ENCODE peak calls at places on chromosomes 5 and 9, in four cellular contexts. W is GM12878, F is upper lobe of left lung, O is HepG2. J is an unnamed sample.
A peak's percentile ranks its signal among the peaks of the same experiment; 100 is the strongest.

GRCh38 chr9:119005162-119005561 is 364.1 kb downstream of the BRINP1 start:
- ATAC-seq in F (no peak), O (no peak), W (no peak), J (no peak)

GRCh38 chr9:69637801-69638200 is 34.4 kb downstream of the APBA1 start:
- ATAC-seq in O (no peak), F (no peak), W (no peak), J (no peak)

GRCh38 chr5:177233206-177233605 is 70.3 kb downstream of the RAB24 start:
- ATAC-seq in W (no peak), O (no peak), F (no peak), J (no peak)

GRCh38 chr9:76424491-76424890 is 30.3 kb upstream of the RFK start:
- ATAC-seq in W (peak; percentile 57), F (no peak), O (no peak), J (no peak)

GRCh38 chr9:77759391-77759790 is 111.3 kb upstream of the GNA14 start:
- ATAC-seq in W (peak; percentile 29), O (peak; percentile 30), F (no peak), J (no peak)

GRCh38 chr9:35397216-35397698 is 92.7 kb upstream of the RUSC2 start:
- ATAC-seq in O (no peak), F (no peak), W (peak; percentile 64), J (no peak)

GRCh38 chr5:1793301-1793740 is 6.3 kb downstream of the MRPL36 start:
- ATAC-seq in F (no peak), W (peak; percentile 30), O (no peak), J (no peak)

GRCh38 chr9:78393932-78394331 is 97.0 kb downstream of the PSAT1 start:
- ATAC-seq in F (no peak), O (no peak), W (no peak), J (no peak)

GRCh38 chr9:90127923-90128322 is 514.7 kb downstream of the DIRAS2 start:
- ATAC-seq in W (no peak), O (no peak), F (no peak), J (no peak)

GRCh38 chr9:121559183-121559582 is 59.5 kb upstream of the GGTA1 start:
- ATAC-seq in W (peak; percentile 56), O (no peak), F (no peak), J (no peak)

GRCh38 chr9:98778711-98779530 is 17.4 kb downstream of the ANKS6 start:
- ATAC-seq in O (peak; percentile 97), F (peak; percentile 57), W (no peak), J (no peak)

GRCh38 chr5:39014544-39014943 is 59.7 kb downstream of the RICTOR start:
- ATAC-seq in W (no peak), O (no peak), F (no peak), J (peak; percentile 46)

GRCh38 chr5:146334074-146334533 is 4.5 kb upstream of the POU4F3 start:
- ATAC-seq in O (no peak), W (no peak), F (no peak), J (no peak)

GRCh38 chr5:143890475-143890874 is 78.5 kb downstream of the HMHB1 start:
- ATAC-seq in W (no peak), O (no peak), F (no peak), J (no peak)

GRCh38 chr5:56711191-56711590 is 104.2 kb upstream of the MAP3K1 start:
- ATAC-seq in O (no peak), F (no peak), W (peak; percentile 55), J (no peak)

GRCh38 chr5:163352531-163352930 is 84.9 kb upstream of the CCNG1 start:
- ATAC-seq in O (no peak), W (no peak), F (no peak), J (no peak)

DNA sequence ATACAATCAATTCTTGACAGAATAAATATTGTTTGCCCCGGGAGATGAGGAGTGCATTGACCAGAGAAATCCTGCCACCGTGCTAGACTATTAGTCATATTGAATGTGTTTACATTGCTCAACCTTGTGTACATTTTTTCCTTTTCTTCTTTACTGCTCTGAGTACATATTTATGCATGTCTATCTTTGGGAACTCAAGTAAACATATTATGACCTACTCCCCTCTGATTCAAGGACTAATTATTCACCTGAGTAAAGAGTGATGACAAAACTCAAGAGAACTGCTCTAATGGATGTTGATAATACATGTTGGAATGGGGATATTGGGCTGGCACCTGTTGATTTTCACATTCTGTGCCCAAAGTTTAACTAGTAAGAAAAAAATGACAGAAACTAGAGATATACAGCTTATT is 3.9 kb upstream of the SPINK1 start:
- ATAC-seq in F (no peak), O (peak; percentile 97), W (no peak), J (no peak)
- TF ChIP-seq EP300 in F (no peak), O (peak; percentile 95), W (no peak), J (no peak)

DNA sequence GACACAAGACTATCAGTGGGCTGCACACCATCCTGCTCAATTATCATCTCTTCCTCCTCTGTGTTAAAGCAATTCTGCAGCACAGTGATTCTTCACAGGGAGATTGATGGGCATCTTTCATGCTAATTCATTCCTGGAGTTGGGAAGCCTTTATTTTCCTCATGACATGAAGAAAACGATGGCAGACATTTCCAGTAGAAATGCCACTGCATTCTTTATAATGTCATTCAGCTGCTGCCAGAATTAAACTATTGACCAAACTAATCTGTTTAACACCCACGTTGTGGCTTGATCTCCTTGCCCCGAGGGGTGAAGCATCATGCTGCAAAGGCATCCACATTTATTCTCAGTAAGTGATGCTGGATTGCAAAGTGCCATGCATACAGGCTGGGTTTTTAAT is 273.0 kb downstream of the SPOCK1 start:
- ATAC-seq in W (no peak), O (no peak), F (no peak), J (no peak)
- H3K4me3 ChIP-seq in W (no peak overlapping the region), O (no peak overlapping the region), F (no peak overlapping the region), J (no peak overlapping the region)

DNA sequence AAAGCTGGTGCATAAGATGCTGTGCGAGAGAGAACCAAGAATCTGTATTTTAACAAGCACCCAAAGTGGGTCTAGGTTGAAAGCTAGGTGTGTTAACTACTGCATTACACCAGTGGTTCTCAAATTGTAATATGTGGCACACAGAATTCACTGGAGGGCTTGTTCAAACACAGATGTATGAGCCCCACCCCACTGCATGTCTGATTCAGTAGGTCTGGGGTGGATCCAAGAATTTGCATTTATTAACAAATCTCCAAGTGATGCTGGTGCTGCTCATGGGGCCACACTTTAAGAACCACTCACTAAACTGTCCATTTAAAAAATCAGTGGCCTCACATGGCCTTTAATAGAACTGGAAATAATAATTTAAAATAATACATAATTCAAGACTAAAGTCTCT is 40.4 kb downstream of the LPAR1 start:
- ATAC-seq in F (no peak), O (no peak), W (no peak), J (no peak)
- H3K4me1 ChIP-seq in F (no peaks in the 10 kb centered on the region), O (no peaks in the 10 kb centered on the region), W (peaks cover 6% of the 10 kb centered on the region), J (peaks cover 33% of the 10 kb centered on the region)

GRCh38 chr5:26535215-26535614 is 503.2 kb downstream of the CDH9 start:
- ATAC-seq in F (no peak), O (no peak), W (no peak), J (no peak)
- TF ChIP-seq EP300 in F (no peak), O (no peak), W (no peak), J (no peak)

GRCh38 chr9:134785325-134786108 is 95.1 kb upstream of the FCN2 start:
- ATAC-seq in F (no peak), W (no peak), O (no peak), J (peak; percentile 55)
- H3K4me3 ChIP-seq in F (no peak overlapping the region), W (no peak overlapping the region), O (no peak overlapping the region), J (no peak overlapping the region)

J was measured in gastroesophageal sphincter.